ENCODE peak calls at places on chromosomes 5 and 9, in seven cellular contexts. H, W, G, L, S, M and J are unnamed samples.

GRCh38 chr5:73592546-73592945 is 27.0 kb downstream of the UTP15 start:
- DNase-seq in H (no peak), W (no peak), G (no peak), L (no peak), S (no peak), M (no peak), J (no peak)

GRCh38 chr5:56951131-56951945 is 585 bp downstream of the MIER3 start:
- DNase-seq in H (peak), W (no peak), G (peak), L (peak), S (peak), M (no peak), J (peak)

GRCh38 chr5:944992-945685 is 52.5 kb downstream of the TRIP13 start:
- DNase-seq in H (no peak), W (no peak), G (peak), L (no peak), S (no peak), M (no peak), J (no peak)

GRCh38 chr5:61344187-61344944 is 12.3 kb downstream of the ZSWIM6 start:
- DNase-seq in H (no peak), W (no peak), G (no peak), L (no peak), S (no peak), M (no peak), J (no peak)

GRCh38 chr5:166722939-166723338 is 1568.5 kb upstream of the WWC1 start:
- DNase-seq in H (no peak), W (no peak), G (no peak), L (no peak), S (no peak), M (no peak), J (no peak)

GRCh38 chr5:52987711-52988329 is 1.3 kb upstream of the ITGA2 start:
- DNase-seq in H (no peak), W (no peak), G (no peak), L (no peak), S (no peak), M (no peak), J (no peak)

GRCh38 chr5:45696206-45696836 is at the start of gene HCN1:
- DNase-seq in H (peak), W (peak), G (peak), L (peak), S (no peak), M (peak), J (no peak)

GRCh38 chr5:134561871-134562296 is 36.4 kb downstream of the JADE2 start:
- DNase-seq in H (no peak), W (peak), G (peak), L (no peak), S (no peak), M (no peak), J (peak)

GRCh38 chr5:4375640-4376039 is 764.5 kb upstream of the ADAMTS16 start:
- DNase-seq in H (no peak), W (no peak), G (no peak), L (no peak), S (no peak), M (no peak), J (no peak)

GRCh38 chr5:126363658-126364057 is 59.6 kb upstream of the GRAMD2B start:
- DNase-seq in H (no peak), W (no peak), G (no peak), L (no peak), S (no peak), M (no peak), J (no peak)

GRCh38 chr9:120855827-120856636 is 13.3 kb upstream of the PSMD5 start:
- DNase-seq in H (no peak), W (no peak), G (no peak), L (no peak), S (no peak), M (no peak), J (no peak)

GRCh38 chr9:32502996-32503395 is 23.0 kb downstream of the RIGI start:
- DNase-seq in H (no peak), W (no peak), G (no peak), L (no peak), S (no peak), M (no peak), J (no peak)

GRCh38 chr9:18741880-18742279 is 267.9 kb downstream of the ADAMTSL1 start:
- DNase-seq in H (no peak), W (no peak), G (no peak), L (no peak), S (no peak), M (no peak), J (no peak)

GRCh38 chr5:2587189-2588031 is 164.1 kb downstream of the IRX2 start:
- DNase-seq in H (no peak), W (no peak), G (no peak), L (no peak), S (no peak), M (no peak), J (no peak)

GRCh38 chr9:135883410-135884089 is 23.8 kb downstream of the CAMSAP1 start:
- DNase-seq in H (no peak), W (peak), G (no peak), L (no peak), S (no peak), M (no peak), J (no peak)

GRCh38 chr5:176545737-176546509 is 3.2 kb upstream of the CDHR2 start:
- DNase-seq in H (no peak), W (peak), G (no peak), L (no peak), S (no peak), M (no peak), J (no peak)

GRCh38 chr9:109064963-109065701 is 51.8 kb upstream of the CTNNAL1 start:
- DNase-seq in H (no peak), W (no peak), G (no peak), L (no peak), S (no peak), M (no peak), J (peak)

GRCh38 chr5:33816791-33817190 is 75.0 kb downstream of the ADAMTS12 start:
- DNase-seq in H (no peak), W (no peak), G (no peak), L (no peak), S (no peak), M (no peak), J (no peak)

GRCh38 chr5:137122075-137122474 is 377.1 kb downstream of the SPOCK1 start:
- DNase-seq in H (no peak), W (no peak), G (no peak), L (no peak), S (no peak), M (no peak), J (no peak)

DNA sequence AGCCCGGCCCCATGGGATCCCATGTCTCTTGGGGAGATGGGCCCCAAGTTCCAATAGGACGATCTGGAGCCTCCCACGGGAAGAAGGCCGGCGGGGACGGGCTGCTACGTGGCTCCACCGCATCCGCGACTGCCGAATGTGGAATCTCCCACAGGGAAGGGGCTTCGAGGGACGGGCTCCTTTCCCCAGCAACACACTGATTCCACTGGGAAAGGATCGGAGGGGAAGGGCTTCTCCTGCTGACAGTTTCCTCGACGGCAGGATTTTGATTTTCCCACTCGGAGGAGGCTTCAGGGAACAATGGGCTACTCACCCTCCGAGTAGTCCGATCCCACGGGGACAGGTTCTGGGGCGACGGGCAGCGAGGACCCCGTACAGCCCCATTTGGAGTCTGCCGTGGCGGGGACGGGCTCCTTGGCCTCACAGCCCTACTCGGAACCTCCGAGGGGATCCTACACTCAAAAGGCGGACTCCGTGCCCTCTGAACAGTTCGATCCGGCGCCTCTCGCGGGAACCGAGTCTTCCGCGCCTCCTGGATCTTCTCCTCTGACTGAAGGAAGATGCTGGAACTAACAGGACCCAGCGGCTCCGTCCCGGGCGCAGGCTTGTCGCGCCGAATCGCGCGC is 1.3 kb downstream of the PROB1 start:
- DNase-seq in H (no peak), W (no peak), G (no peak), L (no peak), S (no peak), M (no peak), J (no peak)
- TF ChIP-seq POLR2A in H (no peak), W (no peak), G (no peak), L (no peak), S (peak), M (no peak), J (no peak)

GRCh38 chr5:7926720-7927119 is 57.8 kb downstream of the MTRR start:
- DNase-seq in H (no peak), W (no peak), G (no peak), L (no peak), S (no peak), M (no peak), J (no peak)
- TF ChIP-seq POLR2A in H (no peak), W (no peak), G (no peak), L (no peak), S (no peak), M (no peak), J (no peak)

GRCh38 chr9:128684325-128685021 is 4.5 kb upstream of the SET start:
- DNase-seq in H (peak), W (peak), G (peak), L (peak), S (no peak), M (peak), J (peak)

GRCh38 chr9:128687453-128687852 is 1.6 kb upstream of the SET start:
- DNase-seq in H (no peak), W (no peak), G (no peak), L (peak), S (no peak), M (no peak), J (no peak)

GRCh38 chr9:128684065-128684324 is 5.0 kb upstream of the SET start:
- DNase-seq in H (no peak), W (no peak), G (no peak), L (no peak), S (no peak), M (no peak), J (peak)

GRCh38 chr9:128685022-128685332 is 4.0 kb upstream of the SET start:
- DNase-seq in H (no peak), W (no peak), G (no peak), L (no peak), S (no peak), M (no peak), J (no peak)

GRCh38 chr9:128685636-128686489 is 3.2 kb upstream of the SET start:
- DNase-seq in H (no peak), W (peak), G (no peak), L (peak), S (no peak), M (no peak), J (no peak)
- TF ChIP-seq POLR2A in H (no peak), W (no peak), G (no peak), L (no peak), S (no peak), M (no peak), J (no peak)

GRCh38 chr5:143405063-143405746 is 1.7 kb upstream of the NR3C1 start:
- DNase-seq in H (peak), W (peak), G (peak), L (peak), S (peak), M (peak), J (peak)
- TF ChIP-seq POLR2A in H (no peak), W (no peak), G (no peak), L (no peak), S (peak), M (peak), J (peak)

GRCh38 chr9:34665109-34665380 is 2.6 kb upstream of the CCL27 start:
- DNase-seq in H (no peak), W (no peak), G (no peak), L (peak), S (no peak), M (no peak), J (no peak)

GRCh38 chr9:34663296-34663590 is 786 bp upstream of the CCL27 start:
- DNase-seq in H (no peak), W (no peak), G (no peak), L (no peak), S (no peak), M (no peak), J (no peak)

GRCh38 chr9:34664281-34665108 is 2.0 kb upstream of the CCL27 start:
- DNase-seq in H (peak), W (peak), G (peak), L (peak), S (peak), M (peak), J (peak)

GRCh38 chr9:34662544-34663295 is at the start of gene CCL27:
- DNase-seq in H (no peak), W (no peak), G (no peak), L (no peak), S (no peak), M (no peak), J (no peak)

DNA sequence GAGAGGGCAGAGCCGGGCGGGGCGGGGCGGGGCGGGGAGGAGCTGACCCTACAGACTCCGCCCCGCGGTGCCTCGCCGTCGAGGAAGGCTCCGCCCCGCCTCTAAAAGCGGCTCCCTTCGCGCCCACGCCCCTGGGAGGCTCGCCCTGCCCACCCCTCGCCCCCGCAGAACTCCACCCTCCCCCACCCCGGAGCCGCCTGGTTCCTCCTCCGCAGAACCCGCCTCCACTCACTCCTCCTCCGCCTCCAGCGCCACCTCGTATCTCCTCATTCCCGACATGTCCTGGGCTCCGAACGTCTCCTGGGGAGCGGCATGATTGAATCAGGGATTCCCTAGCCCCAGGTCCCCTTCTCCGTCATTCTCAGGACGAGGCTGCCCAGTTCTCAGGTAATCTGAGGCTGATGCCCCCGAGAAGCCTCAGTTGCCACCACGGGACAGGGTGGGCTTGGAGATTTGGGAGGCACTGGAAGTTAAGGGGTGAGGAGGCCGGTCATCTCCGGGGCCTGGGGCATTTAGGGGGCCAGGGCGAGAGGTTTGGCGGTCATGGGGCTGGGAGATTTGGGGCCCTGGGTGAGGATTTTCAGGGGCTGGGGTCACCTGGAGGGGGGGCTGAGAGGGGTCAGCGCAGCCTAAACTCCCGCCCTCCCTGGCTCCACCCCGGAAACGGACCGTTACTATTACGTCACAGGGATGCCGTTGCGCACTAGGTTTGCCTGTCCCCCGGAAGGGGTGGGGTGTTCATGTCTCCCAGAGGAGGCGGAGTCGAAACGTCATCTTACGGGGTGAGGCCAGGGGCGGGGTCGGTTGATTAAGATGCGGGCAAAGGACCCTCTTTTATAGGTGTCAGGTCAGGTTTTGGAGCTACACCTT is 3.2 kb upstream of the CCL27 start:
- DNase-seq in H (peak), W (peak), G (peak), L (peak), S (peak), M (peak), J (peak)
- TF ChIP-seq POLR2A in H (no peak), W (no peak), G (peak), L (no peak), S (no peak), M (peak), J (peak)

GRCh38 chr5:154309805-154310204 is 119.3 kb downstream of the GALNT10 start:
- DNase-seq in H (no peak), W (no peak), G (no peak), L (no peak), S (no peak), M (no peak), J (no peak)
- TF ChIP-seq POLR2A in H (no peak), W (no peak), G (no peak), L (no peak), S (no peak), M (no peak), J (no peak)

GRCh38 chr9:63816742-63817621 is 1468.0 kb downstream of the FOXD4L5 start:
- DNase-seq in H (peak), W (peak), G (peak), L (peak), S (peak), M (peak), J (no peak)
- TF ChIP-seq POLR2A in H (no peak), W (no peak), G (no peak), L (no peak), S (no peak), M (no peak), J (no peak)